ENCODE peak calls at places on chromosomes 4 and X, in eight cellular contexts. P is SK-N-SH, B is astrocyte, D is mucosa of descending colon, H is GM20000, V is B cell, Y is HFFc6, S is spleen. K is an unnamed sample.

GRCh38 chr4:138892483-138893386 is 122.8 kb upstream of the NOCT start:
- DNase-seq in S (no peak), B (peak; percentile 54), P (no peak), H (no peak), Y (no peak), D (no peak), V (no peak), K (peak; percentile 62)

GRCh38 chrX:103918050-103918449 is 44.4 kb upstream of the TMSB15B start:
- DNase-seq in H (peak; percentile 56), B (peak; percentile 52), P (peak; percentile 70), Y (peak; percentile 56), S (no peak), D (peak; percentile 56), V (peak; percentile 62), K (peak; percentile 41)

GRCh38 chr4:128776794-128777216 is 32.7 kb upstream of the JADE1 start:
- DNase-seq in D (peak; percentile 51), Y (peak; percentile 91), H (no peak), P (no peak), S (no peak), V (no peak), B (peak; percentile 97), K (peak; percentile 87)

GRCh38 chr4:124334119-124334518 is 378.4 kb downstream of the ANKRD50 start:
- DNase-seq in S (no peak), V (no peak), D (peak; percentile 80), P (peak; percentile 42), H (no peak), Y (peak; percentile 82), B (peak; percentile 73), K (peak; percentile 83)

GRCh38 chr4:80103615-80104014 is 30.6 kb upstream of the ANTXR2 start:
- DNase-seq in Y (no peak), V (no peak), S (no peak), H (no peak), B (no peak), P (no peak), D (no peak), K (no peak)

GRCh38 chr4:184949020-184949419 is 69.3 kb upstream of the HELT start:
- DNase-seq in D (no peak), H (no peak), S (no peak), B (no peak), P (no peak), V (no peak), Y (no peak), K (no peak)

GRCh38 chr4:2395584-2395983 is 22.9 kb downstream of the ZFYVE28 start:
- DNase-seq in V (no peak), B (no peak), P (no peak), S (no peak), Y (no peak), D (no peak), H (no peak), K (no peak)

GRCh38 chr4:184331155-184331995 is 113.7 kb upstream of the ENPP6 start:
- DNase-seq in V (peak; percentile 35), H (no peak), Y (no peak), D (peak; percentile 76), P (no peak), B (no peak), S (no peak), K (peak; percentile 81)

GRCh38 chr4:8708401-8709021 is 115.9 kb downstream of the CPZ start:
- DNase-seq in B (no peak), D (no peak), V (no peak), S (peak; percentile 63), Y (no peak), P (peak; percentile 12), H (no peak), K (no peak)

GRCh38 chr4:58749206-58749605 is 1639.0 kb upstream of the IGFBP7 start:
- DNase-seq in S (no peak), Y (no peak), V (no peak), B (no peak), D (peak; percentile 82), P (no peak), H (no peak), K (no peak)

GRCh38 chrX:4841216-4841745 is 1127.8 kb upstream of the PRKX start:
- DNase-seq in B (no peak), D (no peak), Y (no peak), H (no peak), V (no peak), P (no peak), S (no peak), K (peak; percentile 16)

GRCh38 chr4:89245459-89245858 is 62.1 kb downstream of the GPRIN3 start:
- DNase-seq in H (no peak), S (no peak), V (no peak), Y (no peak), D (no peak), P (no peak), B (no peak), K (no peak)

GRCh38 chr4:54626113-54626512 is 31.6 kb upstream of the KIT start:
- DNase-seq in B (no peak), Y (no peak), P (no peak), S (no peak), D (peak; percentile 10), H (no peak), V (no peak), K (no peak)

GRCh38 chr4:105126311-105127153 is 20.1 kb upstream of the TET2 start:
- DNase-seq in H (no peak), B (peak; percentile 76), S (no peak), P (no peak), D (no peak), V (no peak), Y (no peak), K (no peak)

GRCh38 chrX:139290310-139290709 is 240.2 kb upstream of the F9 start:
- DNase-seq in P (no peak), Y (no peak), B (peak; percentile 72), D (no peak), S (no peak), V (no peak), H (no peak), K (peak; percentile 4)

GRCh38 chrX:134377537-134377936 is 82.4 kb upstream of the HPRT1 start:
- DNase-seq in D (peak; percentile 28), H (no peak), B (peak; percentile 36), Y (peak; percentile 49), P (peak; percentile 37), S (no peak), V (no peak), K (peak; percentile 56)
- TF ChIP-seq CTCF in D (no peak), H (no peak), B (peak; percentile 27), Y (peak; percentile 66), P (peak; percentile 72), S (no peak), V (peak; percentile 43), K (peak; percentile 41)

GRCh38 chr4:148704291-148704690 is 262.1 kb upstream of the NR3C2 start:
- DNase-seq in B (no peak), P (no peak), S (no peak), Y (no peak), V (no peak), D (no peak), H (no peak), K (no peak)
- TF ChIP-seq CTCF in B (no peak), P (peak; percentile 13), S (no peak), Y (no peak), V (no peak), D (no peak), H (no peak), K (no peak)

GRCh38 chr4:38923746-38924145 is 56.1 kb downstream of the FAM114A1 start:
- DNase-seq in D (no peak), B (no peak), S (no peak), H (no peak), Y (no peak), P (no peak), V (no peak), K (no peak)
- TF ChIP-seq CTCF in D (no peak), B (no peak), S (no peak), H (no peak), Y (no peak), P (no peak), V (no peak), K (no peak)

DNA sequence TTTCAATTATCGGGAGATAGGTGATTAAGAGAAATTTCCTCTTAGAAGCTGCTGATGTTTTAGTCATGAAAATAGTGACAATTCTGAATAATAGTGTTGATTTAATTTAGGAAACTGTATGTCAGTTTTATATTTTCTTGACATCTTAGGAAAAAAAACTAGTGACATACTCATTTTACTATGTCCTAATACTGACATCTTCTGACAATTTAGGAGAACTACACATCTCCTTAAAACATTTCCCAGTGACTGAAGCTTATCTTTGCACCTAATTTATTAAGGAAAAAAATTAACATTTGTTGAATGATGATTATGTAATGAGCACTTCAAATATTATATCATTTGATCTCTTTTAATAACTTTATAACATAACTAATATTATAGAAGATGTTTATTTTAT is 42.0 kb upstream of the RBMXL3 start:
- DNase-seq in Y (no peak), P (peak; percentile 6), S (no peak), D (no peak), V (no peak), H (no peak), B (peak; percentile 17), K (peak; percentile 24)
- TF ChIP-seq CTCF in Y (peak; percentile 75), P (peak; percentile 70), S (peak; percentile 35), D (no peak), V (peak; percentile 12), H (no peak), B (peak; percentile 27), K (peak; percentile 13)

GRCh38 chr4:108152980-108153379 is 15.8 kb downstream of the LEF1 start:
- DNase-seq in Y (no peak), H (no peak), B (no peak), V (no peak), P (no peak), D (no peak), S (no peak), K (no peak)

GRCh38 chr4:108159845-108160244 is 8.9 kb downstream of the LEF1 start:
- DNase-seq in H (no peak), B (no peak), Y (no peak), D (no peak), V (no peak), P (no peak), S (no peak), K (no peak)

GRCh38 chr4:108156391-108156790 is 12.3 kb downstream of the LEF1 start:
- DNase-seq in Y (no peak), P (no peak), H (no peak), B (no peak), V (no peak), S (no peak), D (no peak), K (no peak)

GRCh38 chr4:108157655-108158054 is 11.1 kb downstream of the LEF1 start:
- DNase-seq in S (no peak), P (no peak), D (no peak), H (no peak), Y (no peak), V (no peak), B (no peak), K (no peak)

GRCh38 chr4:108155373-108155772 is 13.4 kb downstream of the LEF1 start:
- DNase-seq in P (no peak), Y (no peak), V (no peak), H (no peak), B (peak; percentile 18), D (no peak), S (no peak), K (peak; percentile 42)
- TF ChIP-seq CTCF in P (no peak), Y (no peak), V (no peak), H (no peak), B (peak; percentile 26), D (no peak), S (no peak), K (no peak)

K was measured in epithelial cell of esophagus.